ENCODE peak calls at places on chromosomes 6 and 20, in eight cellular contexts. J is upper lobe of left lung, A is IMR-90, Q is lower leg skin, S is A549, P is uterus, M is suprapubic skin, D is right lobe of liver. W is an unnamed sample.

GRCh38 chr6:165990216-165990615 is 177.4 kb downstream of the TBXT start:
- DNase-seq in J (no peak), S (no peak), D (no peak), A (no peak), Q (no peak), P (no peak), M (no peak), W (no peak)

GRCh38 chr20:22546344-22546743 is 38.0 kb downstream of the FOXA2 start:
- DNase-seq in M (no peak), S (no peak), P (no peak), Q (no peak), A (no peak), D (no peak), J (no peak), W (no peak)

GRCh38 chr6:84346372-84346771 is 118.9 kb upstream of the CEP162 start:
- DNase-seq in S (no peak), D (no peak), M (no peak), Q (no peak), J (no peak), P (no peak), A (no peak), W (no peak)

GRCh38 chr6:85726206-85726605 is 83.5 kb upstream of the SYNCRIP start:
- DNase-seq in S (no peak), J (no peak), M (no peak), D (no peak), A (no peak), Q (no peak), P (no peak), W (no peak)

GRCh38 chr20:23289724-23290395 is 60.7 kb upstream of the NXT1 start:
- DNase-seq in A (no peak), D (no peak), P (no peak), M (no peak), J (no peak), S (no peak), Q (no peak), W (peak)

GRCh38 chr6:146955570-146955969 is 248.6 kb upstream of the STXBP5 start:
- DNase-seq in J (no peak), S (no peak), D (no peak), A (no peak), P (no peak), Q (no peak), M (no peak), W (no peak)

GRCh38 chr6:41750374-41750773 is 3.2 kb upstream of the PGC start:
- DNase-seq in M (no peak), P (no peak), Q (no peak), A (no peak), J (no peak), D (no peak), S (no peak), W (no peak)

GRCh38 chr6:66628917-66629316 is 921.9 kb upstream of the EYS start:
- DNase-seq in A (no peak), M (no peak), J (no peak), P (no peak), Q (no peak), S (no peak), D (no peak), W (no peak)

GRCh38 chr6:138308728-138309110 is 69.0 kb upstream of the SMIM28 start:
- DNase-seq in P (no peak), D (no peak), M (no peak), Q (no peak), A (no peak), J (no peak), S (no peak), W (no peak)

GRCh38 chr20:7411075-7411474 is 529.2 kb downstream of the HAO1 start:
- DNase-seq in D (no peak), S (no peak), Q (no peak), A (no peak), P (no peak), J (no peak), M (no peak), W (no peak)

GRCh38 chr6:112929661-112930060 is 582.5 kb downstream of the RFPL4B start:
- DNase-seq in S (no peak), D (no peak), A (no peak), Q (no peak), M (no peak), P (no peak), J (no peak), W (no peak)

GRCh38 chr6:162613310-162613709 is 114.3 kb downstream of the PRKN start:
- DNase-seq in D (no peak), M (no peak), Q (no peak), J (no peak), P (no peak), S (no peak), A (no peak), W (no peak)

GRCh38 chr6:139801571-139802321 is 427.3 kb upstream of the CITED2 start:
- DNase-seq in P (no peak), D (no peak), A (peak), J (no peak), S (peak), M (no peak), Q (no peak), W (no peak)

GRCh38 chr6:12102350-12102749 is 90.2 kb downstream of the HIVEP1 start:
- DNase-seq in M (no peak), D (no peak), A (no peak), Q (no peak), S (no peak), P (no peak), J (no peak), W (no peak)

GRCh38 chr6:53492860-53493634 is 51.9 kb downstream of the GCLC start:
- DNase-seq in Q (no peak), P (no peak), S (peak), M (no peak), A (peak), D (no peak), J (no peak), W (no peak)

GRCh38 chr20:3161316-3162079 is 1.8 kb upstream of the FASTKD5 start:
- DNase-seq in M (no peak), Q (no peak), S (no peak), J (no peak), A (no peak), P (no peak), D (no peak), W (no peak)

GRCh38 chr6:48036316-48036715 is 74.7 kb downstream of the PTCHD4 start:
- DNase-seq in M (no peak), D (no peak), P (no peak), J (no peak), A (peak), S (no peak), Q (no peak), W (no peak)

GRCh38 chr6:139129284-139129683 is 5.6 kb upstream of the HECA start:
- DNase-seq in D (no peak), P (no peak), J (no peak), M (no peak), S (no peak), Q (no peak), A (peak), W (no peak)

GRCh38 chr6:140203611-140204553 is 829.4 kb upstream of the CITED2 start:
- DNase-seq in J (no peak), S (no peak), P (no peak), Q (no peak), D (no peak), M (no peak), A (peak), W (no peak)

GRCh38 chr6:143248359-143248758 is 187.7 kb downstream of the AIG1 start:
- DNase-seq in S (no peak), P (no peak), J (no peak), A (no peak), M (no peak), Q (no peak), D (no peak), W (no peak)

GRCh38 chr20:42024653-42025052 is 406.5 kb upstream of the CHD6 start:
- DNase-seq in M (no peak), P (no peak), A (no peak), D (no peak), J (no peak), S (no peak), Q (no peak), W (no peak)

GRCh38 chr6:79874531-79875132 is 72.7 kb downstream of the ELOVL4 start:
- DNase-seq in M (no peak), P (no peak), J (no peak), S (no peak), A (no peak), Q (no peak), D (no peak), W (no peak)

GRCh38 chr6:38776515-38776914 is 61.4 kb downstream of the DNAH8 start:
- DNase-seq in Q (no peak), D (no peak), M (no peak), J (no peak), P (no peak), S (no peak), A (peak), W (no peak)

GRCh38 chr20:25226433-25227316 is 21.2 kb upstream of the PYGB start:
- DNase-seq in M (no peak), J (peak), S (no peak), Q (no peak), P (peak), A (no peak), D (no peak), W (peak)

GRCh38 chr6:153941768-153942167 is 97.3 kb upstream of the OPRM1 start:
- DNase-seq in S (no peak), J (no peak), A (no peak), M (no peak), P (no peak), D (no peak), Q (no peak), W (no peak)

GRCh38 chr6:44567406-44567805 is 179.9 kb downstream of the CDC5L start:
- DNase-seq in S (no peak), P (no peak), Q (peak), J (peak), M (no peak), D (no peak), A (no peak), W (peak)

GRCh38 chr6:56143796-56144195 is 103.6 kb downstream of the COL21A1 start:
- DNase-seq in D (no peak), J (no peak), A (no peak), Q (no peak), P (no peak), M (no peak), S (no peak), W (no peak)

GRCh38 chr6:34057191-34057590 is 88.7 kb downstream of the GRM4 start:
- DNase-seq in J (no peak), D (no peak), Q (no peak), M (no peak), S (no peak), P (no peak), A (no peak), W (no peak)

GRCh38 chr20:41049451-41049850 is 20.8 kb downstream of the TOP1 start:
- DNase-seq in D (no peak), J (no peak), Q (no peak), A (no peak), S (no peak), P (no peak), M (no peak), W (no peak)

GRCh38 chr6:151294561-151295101 is 54.9 kb downstream of the AKAP12 start:
- DNase-seq in S (no peak), P (no peak), M (no peak), Q (no peak), D (no peak), A (peak), J (no peak), W (no peak)

GRCh38 chr20:63054103-63054474 is 47.3 kb upstream of the BHLHE23 start:
- DNase-seq in D (peak), J (peak), A (no peak), S (no peak), Q (no peak), M (peak), P (no peak), W (peak)

GRCh38 chr20:21110811-21111210 is 4.7 kb upstream of the LINC00237 start:
- DNase-seq in A (no peak), P (no peak), J (no peak), D (no peak), S (no peak), M (no peak), Q (no peak), W (no peak)

GRCh38 chr6:73388800-73389512 is 5.7 kb upstream of the DDX43 start:
- DNase-seq in D (peak), Q (peak), A (peak), J (peak), P (peak), S (peak), M (no peak), W (peak)

GRCh38 chr6:113560908-113561307 is 296.2 kb upstream of the MARCKS start:
- DNase-seq in M (no peak), A (peak), P (no peak), Q (no peak), D (no peak), J (no peak), S (peak), W (no peak)

GRCh38 chr20:49278036-49278816 is at the start of gene ZNFX1:
- DNase-seq in A (peak), P (peak), M (peak), J (peak), D (peak), S (peak), Q (peak), W (peak)
- TF ChIP-seq POLR2A in A (peak), P (peak), M (peak), J (peak), D (peak), S (peak), Q (peak), W (peak)

GRCh38 chr6:158939255-158940170 is 60.5 kb downstream of the RSPH3 start:
- DNase-seq in J (no peak), M (no peak), Q (no peak), A (no peak), S (no peak), D (no peak), P (no peak), W (peak)

GRCh38 chr6:158938220-158938619 is 61.8 kb downstream of the RSPH3 start:
- DNase-seq in S (no peak), Q (no peak), J (no peak), M (no peak), D (no peak), A (no peak), P (no peak), W (no peak)

GRCh38 chr6:158941246-158941645 is 58.8 kb downstream of the RSPH3 start:
- DNase-seq in M (no peak), J (no peak), D (no peak), A (no peak), P (no peak), S (no peak), Q (no peak), W (no peak)

GRCh38 chr6:158942349-158942748 is 57.7 kb downstream of the RSPH3 start:
- DNase-seq in P (no peak), M (no peak), Q (no peak), S (no peak), A (no peak), J (no peak), D (no peak), W (no peak)

DNA sequence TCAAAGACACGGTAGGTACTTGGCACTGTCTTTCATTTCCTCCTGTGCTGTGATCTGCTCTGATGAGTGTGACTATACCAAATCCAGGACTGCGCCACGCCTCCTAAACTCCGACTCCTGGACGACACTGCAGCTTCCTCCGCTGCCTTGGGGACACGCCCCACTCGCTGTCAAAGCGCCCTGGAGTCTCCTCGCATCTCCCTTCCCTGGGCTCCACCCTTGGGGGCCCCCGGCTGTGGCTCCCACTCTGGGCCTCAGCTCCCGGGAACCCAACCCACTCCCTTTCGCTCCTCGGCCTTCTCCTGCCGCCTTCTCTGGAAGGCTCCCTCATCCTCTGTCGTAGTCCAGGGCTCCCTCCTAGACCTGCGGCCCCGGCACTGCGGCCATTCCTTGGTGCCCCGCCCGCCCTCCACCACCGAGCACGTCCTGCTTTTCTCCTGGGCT is 61.2 kb downstream of the RSPH3 start:
- DNase-seq in J (no peak), A (no peak), S (peak), Q (no peak), P (no peak), D (no peak), M (no peak), W (no peak)
- H3K4me3 ChIP-seq in J (peak), A (no peak), S (peak), Q (no peak), P (no peak), D (peak), M (peak), W (peak)

GRCh38 chr6:30656513-30656912 is 9.6 kb downstream of the C6orf136 start:
- DNase-seq in M (no peak), D (no peak), J (peak), P (no peak), S (no peak), A (no peak), Q (no peak), W (no peak)

GRCh38 chr6:30654798-30655742 is 8.1 kb downstream of the C6orf136 start:
- DNase-seq in Q (no peak), P (no peak), M (no peak), S (no peak), A (no peak), J (no peak), D (no peak), W (no peak)

GRCh38 chr6:30651143-30651542 is 4.2 kb downstream of the C6orf136 start:
- DNase-seq in D (no peak), A (no peak), J (no peak), P (no peak), M (no peak), S (no peak), Q (no peak), W (no peak)

GRCh38 chr6:30657454-30657853 is 10.5 kb downstream of the C6orf136 start:
- DNase-seq in A (no peak), S (no peak), J (no peak), M (no peak), D (no peak), Q (no peak), P (no peak), W (no peak)

GRCh38 chr6:30655743-30656094 is 8.8 kb downstream of the C6orf136 start:
- DNase-seq in Q (no peak), S (no peak), D (no peak), A (peak), M (no peak), P (no peak), J (no peak), W (no peak)
- TF ChIP-seq POLR2A in Q (no peak), S (no peak), D (no peak), A (no peak), M (no peak), P (no peak), J (no peak), W (no peak)

GRCh38 chr6:168377856-168378832 is 58.6 kb upstream of the DACT2 start:
- DNase-seq in Q (no peak), M (peak), A (no peak), D (no peak), S (no peak), J (no peak), P (no peak), W (peak)
- H3K4me3 ChIP-seq in Q (no peak), M (peak), A (no peak), D (no peak), S (no peak), J (no peak), P (no peak), W (no peak)

DNA sequence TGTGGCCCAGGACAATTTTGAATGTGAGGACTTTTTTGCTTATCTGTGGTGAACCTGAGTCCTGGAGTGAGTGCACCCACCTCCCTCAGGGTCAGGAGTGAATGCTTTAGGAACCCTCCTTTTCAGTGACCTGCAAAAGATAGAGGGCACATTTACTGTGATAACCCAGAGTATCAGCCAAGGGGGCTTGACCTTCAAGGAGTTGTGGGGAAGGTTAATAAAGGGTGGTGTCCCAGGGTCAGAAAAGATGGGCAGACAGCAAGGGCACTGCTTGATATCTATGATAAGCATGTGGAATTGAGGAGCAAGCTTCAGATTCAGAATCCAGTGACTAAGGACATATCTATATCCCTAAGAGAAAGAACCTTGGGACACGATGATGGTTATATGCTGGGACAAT is 4.5 kb downstream of the HLA-A start:
- DNase-seq in A (no peak), S (no peak), P (no peak), M (no peak), D (no peak), Q (no peak), J (no peak), W (no peak)
- TF ChIP-seq POLR2A in A (peak), S (no peak), P (no peak), M (no peak), D (no peak), Q (no peak), J (no peak), W (no peak)

GRCh38 chr6:141483561-141484061 is 649.1 kb upstream of the GJE1 start:
- DNase-seq in A (peak), P (no peak), Q (peak), D (no peak), M (no peak), S (peak), J (no peak), W (no peak)
- H3K4me3 ChIP-seq in A (peak), P (peak), Q (no peak), D (no peak), M (peak), S (peak), J (peak), W (no peak)

DNA sequence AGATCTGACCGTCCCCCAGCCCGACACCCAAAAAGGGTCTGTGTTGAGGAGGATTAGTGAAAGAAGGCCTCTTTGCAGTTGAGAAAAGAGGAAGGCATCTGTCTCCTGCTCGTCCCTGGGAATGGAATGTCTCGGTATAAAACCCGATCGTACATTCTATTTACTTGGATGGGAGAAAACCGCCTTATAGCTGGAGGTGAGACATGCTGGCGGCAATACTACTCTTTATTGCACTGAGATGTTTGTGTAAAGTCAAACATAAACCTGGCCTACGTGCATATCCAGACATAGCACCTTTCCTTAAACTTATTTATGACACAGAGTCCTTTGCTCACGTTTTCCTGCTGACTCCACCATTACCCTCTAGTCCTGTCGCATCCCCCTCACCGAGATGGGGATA is 4.5 kb downstream of the TDP2 start:
- DNase-seq in D (no peak), Q (no peak), S (no peak), J (no peak), P (no peak), A (no peak), M (no peak), W (no peak)
- TF ChIP-seq POLR2A in D (no peak), Q (no peak), S (no peak), J (no peak), P (no peak), A (no peak), M (no peak), W (no peak)

GRCh38 chr6:2846873-2847224 is 5.2 kb upstream of the SERPINB1 start:
- DNase-seq in A (no peak), D (no peak), P (no peak), S (no peak), Q (no peak), J (no peak), M (no peak), W (no peak)
- H3K4me3 ChIP-seq in A (peak), D (no peak), P (no peak), S (peak), Q (no peak), J (no peak), M (no peak), W (no peak)

GRCh38 chr20:57716893-57717292 is 7.1 kb upstream of the PMEPA1 start:
- DNase-seq in J (no peak), P (no peak), A (no peak), D (no peak), Q (no peak), S (no peak), M (no peak), W (no peak)
- TF ChIP-seq POLR2A in J (no peak), P (no peak), A (no peak), D (no peak), Q (no peak), S (no peak), M (no peak), W (no peak)

GRCh38 chr6:1716845-1717244 is 107.1 kb downstream of the FOXC1 start:
- DNase-seq in Q (no peak), P (no peak), D (no peak), S (no peak), J (no peak), A (no peak), M (no peak), W (no peak)
- H3K4me3 ChIP-seq in Q (no peak), P (no peak), D (no peak), S (no peak), J (no peak), A (no peak), M (no peak), W (no peak)